ENCODE peak calls at places on chromosomes 16 and 17, in seven cellular contexts. I is HCT116, O is GM23338, V is SK-N-SH, J is MM.1S, P is PC-3, F is hepatocyte. M is an unnamed sample. For H3K4me1, the result is how much of the 10 kb centered on the place peaks cover.

GRCh38 chr16:56311208-56312027 is 113.9 kb downstream of the AMFR start:
- DNase-seq in V (no peak), J (no peak), P (no peak), O (peak), F (no peak), I (no peak), M (no peak)

GRCh38 chr16:72072514-72073342 is 9.7 kb downstream of the HPR start:
- DNase-seq in I (no peak), V (no peak), J (no peak), F (peak), O (peak), P (no peak), M (peak)

GRCh38 chr16:22297871-22298733 is 893 bp downstream of the POLR3E start:
- DNase-seq in F (peak), O (peak), I (peak), J (peak), P (peak), V (peak), M (peak)

GRCh38 chr17:48613862-48614694 is 1.0 kb downstream of the HOXB8 start:
- DNase-seq in I (no peak), J (no peak), F (no peak), O (peak), P (no peak), V (no peak), M (peak)

GRCh38 chr16:83781-84615 is 6.0 kb downstream of the MPG start:
- DNase-seq in O (no peak), J (no peak), V (no peak), I (no peak), F (no peak), P (no peak), M (no peak)

GRCh38 chr16:79261461-79261860 is 339.1 kb downstream of the MAF start:
- DNase-seq in P (no peak), J (no peak), O (peak), I (no peak), F (peak), V (peak), M (peak)

GRCh38 chr17:2024572-2025219 is 438 bp downstream of the RTN4RL1 start:
- DNase-seq in O (peak), J (no peak), F (no peak), V (peak), P (no peak), I (no peak), M (no peak)

GRCh38 chr16:503150-504071 is 24.1 kb upstream of the CAPN15 start:
- DNase-seq in P (no peak), V (no peak), J (no peak), O (no peak), I (no peak), F (no peak), M (no peak)

GRCh38 chr17:61411114-61411943 is 11.7 kb downstream of the TBX2 start:
- DNase-seq in J (peak), V (peak), O (peak), I (no peak), P (peak), F (peak), M (peak)

GRCh38 chr16:55672471-55672870 is 16.7 kb downstream of the SLC6A2 start:
- DNase-seq in I (no peak), O (no peak), F (no peak), P (no peak), J (no peak), V (no peak), M (no peak)

GRCh38 chr17:7137182-7137943 is 22.7 kb upstream of the ASGR2 start:
- DNase-seq in J (no peak), F (no peak), P (peak), O (no peak), V (no peak), I (no peak), M (no peak)

GRCh38 chr16:49660647-49661046 is 195.3 kb downstream of the ZNF423 start:
- DNase-seq in P (no peak), F (no peak), V (peak), I (no peak), O (no peak), J (no peak), M (no peak)

GRCh38 chr16:66250686-66251405 is 115.6 kb upstream of the CDH5 start:
- DNase-seq in V (peak), O (peak), J (no peak), I (no peak), F (peak), P (peak), M (no peak)

GRCh38 chr16:11386791-11387546 is 41.7 kb downstream of the RMI2 start:
- DNase-seq in F (peak), I (no peak), J (no peak), O (peak), P (no peak), V (no peak), M (peak)

GRCh38 chr17:62673614-62674362 is 46.3 kb downstream of the MRC2 start:
- DNase-seq in P (no peak), V (no peak), O (no peak), F (no peak), I (no peak), J (no peak), M (no peak)

GRCh38 chr17:13510062-13510461 is 91.7 kb downstream of the HS3ST3A1 start:
- DNase-seq in O (peak), V (peak), I (no peak), F (no peak), J (no peak), P (no peak), M (peak)

GRCh38 chr16:1669698-1670097 is 8.4 kb upstream of the JPT2 start:
- DNase-seq in F (no peak), I (no peak), P (no peak), J (no peak), O (no peak), V (no peak), M (no peak)

GRCh38 chr17:71975331-71975801 is 145.5 kb upstream of the SOX9 start:
- DNase-seq in O (peak), F (peak), J (no peak), I (no peak), V (no peak), P (peak), M (peak)

GRCh38 chr16:12680531-12680930 is 123.2 kb downstream of the CPPED1 start:
- DNase-seq in V (no peak), O (peak), J (no peak), F (no peak), I (no peak), P (no peak), M (no peak)

GRCh38 chr16:48434653-48435318 is 49.6 kb upstream of the SIAH1 start:
- DNase-seq in P (no peak), F (peak), J (no peak), O (no peak), V (no peak), I (no peak), M (no peak)

GRCh38 chr17:29732613-29733012 is 109.9 kb upstream of the CORO6 start:
- DNase-seq in P (peak), I (peak), F (peak), V (no peak), J (no peak), O (no peak), M (no peak)

GRCh38 chr16:84559311-84559932 is 55.0 kb upstream of the MEAK7 start:
- DNase-seq in I (no peak), P (no peak), F (no peak), V (no peak), J (no peak), O (peak), M (no peak)

GRCh38 chr16:88746511-88746910 is 38.5 kb downstream of the PIEZO1 start:
- DNase-seq in I (no peak), O (no peak), P (no peak), J (no peak), V (no peak), F (no peak), M (no peak)

GRCh38 chr17:15918661-15919259 is 26.2 kb upstream of the ADORA2B start:
- DNase-seq in O (no peak), P (peak), F (no peak), I (no peak), J (no peak), V (no peak), M (no peak)

GRCh38 chr16:85395207-85395912 is 217.8 kb upstream of the GSE1 start:
- DNase-seq in O (no peak), F (peak), J (no peak), I (peak), V (peak), P (peak), M (no peak)

GRCh38 chr17:76496464-76496863 is 4.8 kb downstream of the RHBDF2 start:
- DNase-seq in P (no peak), I (no peak), F (no peak), O (no peak), V (no peak), J (no peak), M (no peak)
- H3K4me1 ChIP-seq in P (under half), I (under half), F (under half), O (under half), V (under half), J (half or more), M (under half)

DNA sequence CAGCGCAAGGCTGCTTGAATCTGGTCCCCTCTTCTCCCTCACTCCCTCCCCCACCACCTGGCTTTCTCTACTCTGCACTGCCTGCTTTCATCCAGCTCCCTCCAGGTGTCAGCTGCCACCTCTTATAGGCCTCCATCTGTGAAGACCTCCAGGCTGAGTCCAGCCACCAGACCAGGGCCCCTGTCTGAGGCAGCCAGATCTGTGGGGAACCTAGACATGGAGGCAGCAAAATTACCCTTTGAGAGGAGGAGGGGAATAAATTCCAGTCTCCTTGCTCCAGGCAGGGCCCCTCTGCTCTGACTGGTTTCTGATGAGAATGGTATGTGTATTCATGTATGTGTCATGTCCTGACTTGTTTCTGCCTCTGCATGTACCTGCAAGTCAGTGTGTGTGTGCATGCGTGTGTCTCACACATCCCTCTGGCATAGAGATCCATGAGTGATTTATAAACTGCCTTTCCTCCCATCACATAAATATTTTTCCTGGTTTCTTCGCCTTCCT is 21.1 kb downstream of the MINK1 start:
- DNase-seq in V (no peak), J (no peak), I (no peak), P (peak), O (no peak), F (peak), M (no peak)
- TF ChIP-seq EZH2phosphoT487 in V (no peak), J (no peak), I (no peak), P (no peak), O (no peak), F (no peak), M (no peak)

GRCh38 chr16:81816351-81816750 is 37.3 kb downstream of the PLCG2 start:
- DNase-seq in P (no peak), I (no peak), F (no peak), V (no peak), O (no peak), J (no peak), M (no peak)

GRCh38 chr16:81817296-81817695 is 38.2 kb downstream of the PLCG2 start:
- DNase-seq in F (no peak), I (no peak), P (no peak), J (peak), O (no peak), V (no peak), M (no peak)

GRCh38 chr16:81816793-81817210 is 37.7 kb downstream of the PLCG2 start:
- DNase-seq in O (no peak), V (no peak), I (no peak), J (peak), P (no peak), F (no peak), M (no peak)

GRCh38 chr16:81817789-81818304 is 38.8 kb downstream of the PLCG2 start:
- DNase-seq in F (no peak), V (no peak), P (no peak), J (peak), O (no peak), I (no peak), M (no peak)

GRCh38 chr16:81818514-81819304 is 39.6 kb downstream of the PLCG2 start:
- DNase-seq in I (no peak), O (no peak), P (no peak), J (no peak), V (no peak), F (no peak), M (no peak)
- H3K27ac ChIP-seq in I (no peak), O (no peak), P (no peak), J (peak), V (no peak), F (no peak), M (no peak)

DNA sequence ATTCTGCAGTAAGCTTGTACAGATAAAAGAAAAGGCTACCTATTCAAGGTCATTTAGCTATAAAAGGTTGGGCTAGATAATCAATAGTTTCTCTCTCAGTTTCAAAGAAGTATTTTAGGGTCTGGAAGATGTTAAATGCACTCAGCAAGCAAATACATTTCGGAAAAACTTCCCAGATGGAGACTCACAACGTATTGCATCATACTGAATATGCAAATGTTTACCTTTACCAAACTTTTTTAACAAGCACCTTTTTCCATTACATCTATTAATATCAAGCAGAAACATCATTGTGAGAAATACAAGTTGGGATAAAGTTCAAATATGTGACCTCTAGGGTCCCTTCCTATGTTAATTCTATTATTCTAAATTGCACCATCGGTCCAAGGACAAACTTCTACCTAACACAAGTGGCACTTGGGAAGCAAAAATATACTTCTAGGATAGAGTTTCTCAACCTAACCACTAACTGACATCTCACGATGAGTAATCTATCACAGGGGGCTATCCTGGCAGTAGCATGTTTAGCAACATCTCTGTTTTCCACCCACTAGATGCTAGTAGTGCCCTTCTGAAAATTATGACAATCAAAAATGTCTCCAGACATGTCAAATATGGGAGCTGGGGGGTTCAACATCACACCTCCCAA is 14.6 kb downstream of the KANSL1 start:
- DNase-seq in O (no peak), F (no peak), I (no peak), P (peak), V (no peak), J (no peak), M (no peak)
- H3K4me1 ChIP-seq in O (half or more), F (under half), I (under half), P (under half), V (under half), J (under half), M (under half)

DNA sequence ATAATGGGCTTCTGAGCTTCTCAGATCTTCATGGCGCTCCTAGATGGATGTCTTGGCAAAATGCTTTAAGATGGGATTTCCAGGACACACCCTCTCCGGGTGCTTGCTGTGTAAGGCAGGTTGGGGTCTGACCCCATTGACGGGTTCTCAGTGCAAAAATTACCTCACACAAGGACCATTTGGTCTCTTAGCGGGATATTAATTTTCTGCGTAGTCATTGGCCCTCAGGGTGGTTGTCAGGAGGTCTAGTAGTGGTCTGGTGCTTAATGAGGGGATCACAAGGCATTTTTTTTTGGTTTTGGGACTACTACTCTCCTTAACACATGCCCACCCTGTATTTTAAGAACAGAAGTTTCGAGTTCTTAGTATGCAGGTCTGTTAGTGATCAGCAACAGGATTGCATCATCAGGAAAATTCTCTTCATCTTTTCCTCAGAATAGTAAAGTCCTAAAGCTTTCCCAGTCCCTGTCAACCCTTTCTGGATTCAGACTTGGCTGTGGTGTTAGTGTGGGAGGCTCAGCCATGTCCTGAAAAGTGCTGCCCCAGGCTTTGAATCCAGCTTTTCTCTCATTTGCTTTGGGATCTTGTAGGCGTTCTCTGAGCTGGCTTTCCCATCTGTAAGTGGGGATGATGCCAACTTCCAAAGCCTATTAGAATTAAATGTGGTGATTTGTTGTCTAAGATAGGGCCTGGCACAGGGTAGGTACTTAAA is 2.8 kb downstream of the ALKBH5 start:
- DNase-seq in O (no peak), I (no peak), J (no peak), V (no peak), P (no peak), F (no peak), M (no peak)
- TF ChIP-seq EZH2phosphoT487 in O (no peak), I (no peak), J (no peak), V (no peak), P (no peak), F (no peak), M (no peak)

GRCh38 chr17:59627269-59627668 is 7.6 kb downstream of the CLTC start:
- DNase-seq in V (no peak), I (no peak), J (no peak), O (no peak), P (no peak), F (no peak), M (no peak)

GRCh38 chr17:59627770-59628171 is 8.1 kb downstream of the CLTC start:
- DNase-seq in I (no peak), F (no peak), P (no peak), V (no peak), J (no peak), O (no peak), M (no peak)

GRCh38 chr17:59623151-59623550 is 3.5 kb downstream of the CLTC start:
- DNase-seq in J (no peak), F (no peak), O (no peak), I (no peak), P (no peak), V (no peak), M (peak)

GRCh38 chr17:59631221-59631720 is 11.6 kb downstream of the CLTC start:
- DNase-seq in J (no peak), P (no peak), I (no peak), O (no peak), V (no peak), F (no peak), M (no peak)

GRCh38 chr17:59626756-59627155 is 7.1 kb downstream of the CLTC start:
- DNase-seq in F (no peak), P (no peak), O (no peak), J (no peak), V (no peak), I (no peak), M (no peak)
- H3K27ac ChIP-seq in F (no peak), P (no peak), O (no peak), J (no peak), V (no peak), I (no peak), M (no peak)

GRCh38 chr17:39928868-39929651 is 1.5 kb downstream of the LRRC3C start:
- DNase-seq in I (peak), V (no peak), J (no peak), F (no peak), P (peak), O (no peak), M (no peak)

GRCh38 chr17:39927101-39927927 is at the start of the genes LRRC3C and ORMDL3:
- DNase-seq in F (peak), J (peak), V (peak), P (peak), I (peak), O (peak), M (peak)

GRCh38 chr17:39926588-39927100 is 757 bp downstream of the ORMDL3 start:
- DNase-seq in P (peak), O (peak), F (peak), I (no peak), J (peak), V (peak), M (peak)

GRCh38 chr17:39927928-39928867 is 666 bp downstream of the LRRC3C start:
- DNase-seq in P (no peak), F (peak), O (peak), I (no peak), J (peak), V (peak), M (peak)

GRCh38 chr17:39929657-39930407 is 2.3 kb downstream of the LRRC3C start:
- DNase-seq in I (no peak), O (no peak), F (no peak), V (no peak), P (peak), J (no peak), M (no peak)
- H3K4me1 ChIP-seq in I (under half), O (under half), F (under half), V (under half), P (under half), J (under half), M (under half)

DNA sequence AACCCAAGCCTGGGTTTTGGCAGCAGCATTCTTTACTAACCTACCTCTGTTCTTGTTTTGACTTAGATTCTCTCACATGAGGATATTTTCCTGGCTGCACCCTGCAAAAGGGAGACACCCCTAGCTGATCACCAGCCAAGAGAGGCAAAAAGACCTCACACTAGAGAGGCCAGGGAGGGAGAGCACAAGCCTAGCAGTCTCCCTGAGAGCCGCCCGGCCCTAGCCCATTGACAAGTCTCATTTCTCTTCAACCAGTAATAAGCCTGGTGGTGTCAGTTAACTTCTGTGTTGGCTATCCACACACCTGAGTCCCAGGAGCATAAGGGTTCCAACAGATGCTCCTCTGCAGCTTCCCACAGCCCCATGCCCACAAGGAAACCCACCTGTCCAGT is 18.5 kb upstream of the SREBF1 start:
- DNase-seq in V (no peak), P (no peak), F (no peak), O (no peak), J (no peak), I (no peak), M (no peak)
- TF ChIP-seq EZH2phosphoT487 in V (no peak), P (no peak), F (no peak), O (no peak), J (no peak), I (no peak), M (no peak)